ENCODE peak calls at places on chromosomes 1 and 21, in ten cellular contexts. E, Q, J, K, C, I, Y, U, N and W are unnamed samples.

GRCh38 chr1:41811051-41811795 is 107.5 kb downstream of the HIVEP3 start:
- DNase-seq in U (peak; percentile 74), I (no peak), J (peak; percentile 65), Q (no peak), Y (no peak), C (no peak), K (no peak), E (no peak), N (peak; percentile 35), W (no peak)

GRCh38 chr1:202320081-202320405 is 21.7 kb downstream of the UBE2T start:
- DNase-seq in Y (no peak), U (no peak), E (peak; percentile 19), I (no peak), N (no peak), J (no peak), K (no peak), Q (no peak), C (no peak), W (no peak)

GRCh38 chr1:906532-907420 is 16.9 kb upstream of the SAMD11 start:
- DNase-seq in Q (peak; percentile 16), K (no peak), Y (no peak), N (no peak), U (peak; percentile 92), E (peak; percentile 75), C (peak; percentile 85), J (no peak), I (peak; percentile 57), W (peak; percentile 11)

GRCh38 chr21:39381009-39381408 is 32.1 kb upstream of the HMGN1 start:
- DNase-seq in N (no peak), U (no peak), Y (no peak), J (no peak), E (no peak), C (no peak), K (no peak), I (no peak), Q (no peak), W (no peak)

GRCh38 chr1:74641876-74642275 is 31.7 kb downstream of the ERICH3 start:
- DNase-seq in C (no peak), U (no peak), E (no peak), Q (no peak), K (no peak), N (no peak), Y (no peak), J (no peak), I (no peak), W (no peak)

GRCh38 chr1:207018707-207019106 is 13.8 kb downstream of the C1orf116 start:
- DNase-seq in N (no peak), Q (no peak), Y (no peak), E (no peak), K (no peak), U (no peak), J (no peak), I (no peak), C (no peak), W (no peak)

GRCh38 chr1:98920441-98921110 is 84.1 kb downstream of the PLPPR5 start:
- DNase-seq in Y (no peak), K (no peak), J (peak; percentile 2), I (no peak), Q (no peak), N (peak; percentile 34), E (no peak), U (no peak), C (no peak), W (no peak)

GRCh38 chr1:188822248-188822647 is 1655.4 kb downstream of the BRINP3 start:
- DNase-seq in Q (no peak), K (no peak), U (no peak), J (no peak), C (no peak), I (no peak), N (peak; percentile 2), Y (no peak), E (no peak), W (no peak)

GRCh38 chr21:35854281-35854680 is 206.0 kb downstream of the SETD4 start:
- DNase-seq in N (no peak), E (no peak), Y (no peak), J (no peak), U (no peak), Q (no peak), K (no peak), I (no peak), C (no peak), W (no peak)

GRCh38 chr1:248710305-248710900 is 7.8 kb upstream of the OR14I1 start:
- DNase-seq in C (no peak), U (peak; percentile 73), N (no peak), J (no peak), K (no peak), I (peak; percentile 60), Y (no peak), Q (no peak), E (no peak), W (no peak)

DNA sequence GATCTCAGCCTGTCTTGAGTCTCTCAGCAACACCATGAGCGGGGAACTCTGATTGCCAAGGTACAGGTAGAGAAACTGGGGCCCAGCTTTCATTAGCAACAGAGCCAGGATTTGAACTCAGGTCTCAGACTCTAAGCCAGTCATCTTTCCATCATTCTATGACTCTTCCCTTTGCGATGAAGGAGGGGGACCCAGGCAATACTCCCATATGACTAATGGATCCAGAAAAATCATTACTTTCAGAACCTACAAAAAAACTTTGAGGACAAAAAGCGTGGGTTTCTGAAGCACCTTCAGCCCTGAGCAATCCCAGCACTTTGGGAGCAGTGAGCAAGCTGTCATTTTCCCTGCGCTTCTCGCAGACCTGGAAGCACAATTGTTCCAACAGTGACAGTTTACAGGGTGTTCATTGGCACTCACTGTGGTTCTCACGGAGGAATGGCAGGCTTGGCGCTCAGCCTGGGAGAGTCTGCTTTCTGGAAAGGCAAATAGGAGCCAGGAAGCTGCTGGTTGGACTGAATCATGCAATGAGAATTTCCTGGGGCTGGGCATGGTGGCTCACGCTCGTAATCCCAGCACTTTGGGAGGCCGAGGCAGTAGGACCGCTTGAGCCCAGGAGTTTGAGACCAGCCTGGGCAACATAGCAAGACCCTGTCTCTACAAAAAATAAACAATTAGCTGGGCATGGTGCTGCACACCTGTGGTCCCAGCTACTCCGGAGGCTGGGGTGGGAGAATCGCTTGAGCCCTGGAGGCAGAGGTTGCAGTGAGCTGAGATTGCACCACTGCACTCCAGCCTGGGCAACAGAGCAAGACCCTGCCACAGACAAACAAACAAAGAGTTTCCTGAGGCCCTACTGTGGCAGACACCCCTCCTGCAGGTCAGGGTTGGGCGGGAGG is 40.1 kb downstream of the SLC2A7 start:
- DNase-seq in Q (peak; percentile 84), J (peak; percentile 89), C (peak; percentile 94), U (no peak), I (no peak), Y (no peak), N (peak; percentile 97), E (peak; percentile 92), K (no peak), W (no peak)
- H3K4me3 ChIP-seq in Q (no peak overlapping the region), J (no peak overlapping the region), C (no peak overlapping the region), U (no peak overlapping the region), I (no peak overlapping the region), Y (no peak overlapping the region), N (no peak overlapping the region), E (no peak overlapping the region), K (no peak overlapping the region), W (no peak overlapping the region)

DNA sequence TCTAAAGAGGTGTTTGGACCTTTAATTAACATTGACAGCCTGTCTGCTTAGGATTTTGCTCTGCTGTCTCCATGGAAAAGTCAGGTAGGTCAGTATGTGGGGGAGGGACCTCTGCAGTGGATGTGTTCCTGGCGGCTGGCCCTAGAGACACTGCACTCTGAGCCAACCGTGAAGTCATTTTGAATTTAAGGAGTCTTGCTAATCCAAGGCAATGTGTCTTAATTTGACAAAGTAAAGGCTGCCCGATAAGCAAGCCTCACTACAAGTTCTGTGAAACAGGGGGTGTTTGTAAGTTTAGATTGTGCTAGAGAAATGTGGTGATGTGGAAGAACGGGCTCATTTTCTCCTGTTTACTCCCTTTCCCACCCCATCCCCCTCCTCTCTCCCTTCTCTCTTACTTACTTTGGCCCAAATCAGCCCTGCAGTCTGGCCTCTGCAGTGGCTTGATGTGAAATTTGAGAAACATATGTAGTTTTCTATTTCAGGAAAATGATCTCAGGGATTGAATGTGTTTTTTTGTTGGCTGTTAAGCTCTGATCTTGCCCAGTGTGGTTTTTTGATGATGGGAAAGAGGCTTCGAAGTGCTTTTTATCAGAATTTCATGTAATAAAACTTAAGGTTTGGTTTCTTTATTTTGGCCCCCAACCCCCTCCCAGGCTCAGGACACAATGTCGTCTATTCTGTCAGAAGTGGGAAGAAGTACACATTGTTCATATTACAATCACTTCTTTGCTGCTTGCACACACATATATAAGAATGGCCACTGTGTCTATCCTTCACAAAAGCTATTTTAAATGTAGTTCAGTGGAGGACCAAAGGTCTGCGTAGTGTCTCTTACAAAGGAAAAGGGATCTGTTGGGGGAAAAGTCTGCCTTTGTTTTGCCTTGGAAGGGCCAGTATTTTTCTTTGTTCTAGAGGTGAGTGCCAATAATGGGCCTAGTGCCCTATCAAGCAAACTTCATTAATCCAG is 96.6 kb downstream of the FGGY start:
- DNase-seq in N (peak; percentile 90), E (peak; percentile 94), Y (no peak), U (no peak), Q (peak; percentile 82), C (peak; percentile 91), J (peak; percentile 86), K (no peak), I (no peak), W (peak; percentile 51)
- H3K4me3 ChIP-seq in N (no peak overlapping the region), E (no peak overlapping the region), Y (no peak overlapping the region), U (no peak overlapping the region), Q (peak overlapping the region; percentile 16), C (no peak overlapping the region), J (no peak overlapping the region), K (no peak overlapping the region), I (no peak overlapping the region), W (peak overlapping the region; percentile 10)

DNA sequence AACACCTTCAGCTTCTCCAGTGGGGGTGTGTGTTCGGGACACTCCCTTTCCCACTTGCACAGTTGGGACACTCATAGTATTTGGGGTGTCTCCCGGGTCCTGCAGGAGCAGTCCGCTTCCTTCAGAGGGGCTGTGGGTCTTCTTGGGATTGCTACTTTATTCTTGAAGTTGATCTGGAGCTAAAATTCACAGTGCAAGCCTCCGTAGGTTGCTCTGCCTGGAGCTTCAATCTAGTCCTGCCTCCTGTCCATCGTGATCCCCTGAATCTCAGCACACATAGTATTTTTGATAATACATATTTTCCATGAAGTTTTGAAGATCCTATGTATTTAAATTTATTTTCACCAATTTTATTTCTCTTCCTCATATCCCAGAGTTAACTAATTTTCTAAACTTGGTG is 902.1 kb downstream of the LTN1 start:
- DNase-seq in I (no peak), C (no peak), Y (no peak), Q (no peak), E (no peak), N (no peak), K (no peak), U (no peak), J (no peak), W (no peak)
- H3K4me3 ChIP-seq in I (no peak overlapping the region), C (no peak overlapping the region), Y (no peak overlapping the region), Q (peak overlapping the region; percentile 56), E (peak overlapping the region; percentile 23), N (no peak overlapping the region), K (no peak overlapping the region), U (no peak overlapping the region), J (no peak overlapping the region), W (no peak overlapping the region)

DNA sequence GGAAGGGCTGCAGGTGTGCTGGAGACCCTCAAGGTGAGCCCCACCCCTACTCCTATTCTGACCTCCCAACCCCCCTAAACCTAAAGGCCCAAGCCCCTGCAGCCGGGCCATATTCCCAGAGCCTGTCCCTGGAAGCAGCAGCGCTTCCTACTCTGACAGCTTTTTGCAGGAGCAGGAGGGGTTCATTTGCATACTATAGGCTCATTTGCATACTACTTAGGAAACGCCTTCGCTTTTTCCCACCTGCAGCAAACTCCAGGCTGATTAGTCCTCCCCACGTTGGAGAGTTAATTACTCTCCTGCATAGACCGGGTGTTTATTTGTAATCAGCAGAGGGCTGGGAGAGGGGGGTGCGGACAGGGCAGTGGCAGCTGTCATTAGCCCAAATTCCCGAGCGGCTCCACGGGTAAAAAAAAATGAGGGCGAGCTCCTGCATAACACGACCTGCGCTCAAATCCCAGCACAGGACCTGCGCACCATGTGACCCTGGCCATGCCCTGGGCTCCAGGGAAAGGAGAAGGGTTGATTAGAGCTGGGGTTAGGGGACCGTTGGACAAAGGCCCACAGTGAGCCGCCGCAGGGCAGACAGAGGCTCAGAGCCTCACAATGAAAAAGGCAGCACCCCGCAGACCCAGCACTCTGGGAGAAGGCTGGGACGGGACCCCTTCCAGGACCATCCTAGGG is 10.1 kb upstream of the C1QA start:
- DNase-seq in Y (no peak), E (no peak), K (no peak), Q (no peak), J (no peak), I (no peak), C (no peak), U (no peak), N (no peak), W (peak; percentile 46)
- H3K4me3 ChIP-seq in Y (no peak overlapping the region), E (no peak overlapping the region), K (no peak overlapping the region), Q (no peak overlapping the region), J (no peak overlapping the region), I (no peak overlapping the region), C (no peak overlapping the region), U (no peak overlapping the region), N (no peak overlapping the region), W (no peak overlapping the region)